ENCODE peak calls at places on chromosome 5, in four cellular contexts. J is H9, I is heart right ventricle, Q is RWPE1. M is an unnamed sample.

GRCh38 chr5:76622076-76622475 is 1.1 kb downstream of the F2RL2 start:
- DNase-seq in J (no peak), I (no peak), Q (no peak), M (no peak)

GRCh38 chr5:28766565-28767158 is 1728.3 kb upstream of the CDH9 start:
- DNase-seq in J (no peak), I (no peak), Q (peak), M (no peak)

GRCh38 chr5:68285857-68286611 is 70.5 kb downstream of the PIK3R1 start:
- DNase-seq in J (no peak), I (no peak), Q (peak), M (no peak)

GRCh38 chr5:123297866-123298265 is 125.3 kb downstream of the CEP120 start:
- DNase-seq in J (no peak), I (no peak), Q (no peak), M (no peak)

GRCh38 chr5:16888694-16889124 is 47.4 kb downstream of the MYO10 start:
- DNase-seq in J (no peak), I (no peak), Q (no peak), M (no peak)

GRCh38 chr5:78569441-78569840 is 79.1 kb downstream of the LHFPL2 start:
- DNase-seq in J (no peak), I (peak), Q (no peak), M (no peak)

GRCh38 chr5:108101105-108101504 is 280.8 kb downstream of the FBXL17 start:
- DNase-seq in J (no peak), I (no peak), Q (no peak), M (no peak)

GRCh38 chr5:132420706-132421272 is 51.3 kb downstream of the SLC22A5 start:
- DNase-seq in J (no peak), I (no peak), Q (no peak), M (peak)

GRCh38 chr5:6902597-6902996 is 189.4 kb downstream of the TENT4A start:
- DNase-seq in J (no peak), I (no peak), Q (no peak), M (no peak)

GRCh38 chr5:112417931-112418358 is 1.1 kb downstream of the EPB41L4A start:
- DNase-seq in J (no peak), I (peak), Q (peak), M (peak)

GRCh38 chr5:15694694-15695093 is 194.7 kb downstream of the FBXL7 start:
- DNase-seq in J (no peak), I (no peak), Q (no peak), M (no peak)

GRCh38 chr5:96455789-96456188 is 22.7 kb upstream of the PCSK1 start:
- DNase-seq in J (no peak), I (no peak), Q (no peak), M (no peak)

GRCh38 chr5:175694371-175695160 is 36.7 kb downstream of the HRH2 start:
- DNase-seq in J (no peak), I (no peak), Q (no peak), M (no peak)

GRCh38 chr5:24703934-24704333 is 59.2 kb upstream of the CDH10 start:
- DNase-seq in J (no peak), I (no peak), Q (no peak), M (no peak)

GRCh38 chr5:120327180-120327579 is 136.9 kb upstream of the PRR16 start:
- DNase-seq in J (no peak), I (no peak), Q (no peak), M (no peak)

DNA sequence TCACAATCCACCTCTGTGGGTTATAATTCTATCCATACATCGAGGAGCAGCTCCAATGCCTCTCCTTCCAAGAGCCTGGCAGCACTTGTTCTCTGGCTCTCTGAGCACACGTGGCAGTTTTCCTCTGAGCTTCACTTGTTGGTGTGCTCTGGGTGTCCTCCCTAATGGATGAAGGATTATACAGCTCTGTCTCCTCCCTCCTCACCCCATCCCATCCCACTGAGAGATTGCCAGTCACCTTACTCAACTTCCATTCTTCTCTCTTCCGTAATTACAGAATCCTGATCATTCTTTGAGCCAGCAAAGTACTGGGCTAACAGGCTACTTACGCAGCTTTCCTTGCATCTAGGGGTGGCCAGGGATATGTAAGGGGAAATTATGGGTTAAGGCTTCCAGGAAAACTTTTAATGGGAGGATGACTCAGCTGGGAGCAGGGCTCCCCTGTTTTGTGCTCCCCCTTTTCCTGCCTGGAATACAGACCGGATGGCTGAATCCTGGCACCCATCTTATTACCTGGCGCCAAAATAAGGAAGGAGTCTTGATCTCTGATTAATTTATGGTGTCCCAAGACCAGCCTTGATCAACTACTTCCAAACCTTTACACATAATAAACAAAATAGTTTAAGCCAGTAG is 6.3 kb upstream of the CCDC69 start:
- DNase-seq in J (no peak), I (no peak), Q (no peak), M (no peak)
- H3K27ac ChIP-seq in J (no peak), I (no peak), Q (no peak), M (no peak)

GRCh38 chr5:93402451-93402850 is 178.6 kb downstream of the NR2F1-AS1 start:
- DNase-seq in J (no peak), I (no peak), Q (no peak), M (no peak)
- H3K27ac ChIP-seq in J (no peak), I (no peak), Q (no peak), M (no peak)

DNA sequence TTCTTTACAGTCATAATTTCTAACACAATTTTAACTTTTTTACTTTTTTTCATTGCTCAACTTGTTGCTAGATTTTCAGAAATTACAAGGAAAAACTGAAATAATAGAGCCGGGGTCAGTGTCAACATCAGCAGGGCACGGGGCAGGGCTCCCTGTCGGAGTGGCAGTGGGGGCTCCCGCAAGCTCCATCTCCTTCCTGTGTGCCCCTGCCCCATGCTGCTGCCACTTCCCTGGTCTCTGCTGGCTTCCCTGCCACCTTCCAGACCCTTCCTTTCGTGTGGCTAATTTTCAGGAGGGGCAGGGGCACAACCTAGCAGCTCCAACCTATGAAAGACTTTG is 1.0 kb upstream of the EXOC3 start:
- DNase-seq in J (peak), I (peak), Q (no peak), M (no peak)
- H3K27ac ChIP-seq in J (no peak), I (no peak), Q (peak), M (peak)

DNA sequence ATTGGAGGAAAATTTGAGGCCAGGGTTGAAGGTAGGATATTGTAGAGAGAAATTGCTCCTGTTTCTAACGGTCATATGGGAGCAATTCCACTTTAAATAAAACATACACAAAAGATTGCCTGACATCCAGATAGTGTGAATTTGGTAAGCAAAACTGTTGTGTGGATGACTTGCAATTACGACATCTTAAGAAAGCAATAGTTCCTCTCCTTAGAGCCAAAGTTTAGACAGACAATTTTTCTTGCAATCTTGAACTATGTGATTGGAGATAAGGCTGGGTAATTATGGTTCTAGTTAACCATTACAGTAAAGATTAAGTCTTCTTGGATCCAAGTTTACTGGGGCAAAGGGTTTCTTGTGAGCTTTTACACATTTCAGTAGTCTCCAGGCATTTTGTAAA is 1080.6 kb upstream of the CDH6 start:
- DNase-seq in J (no peak), I (no peak), Q (no peak), M (no peak)
- H3K27ac ChIP-seq in J (no peak), I (no peak), Q (no peak), M (no peak)

DNA sequence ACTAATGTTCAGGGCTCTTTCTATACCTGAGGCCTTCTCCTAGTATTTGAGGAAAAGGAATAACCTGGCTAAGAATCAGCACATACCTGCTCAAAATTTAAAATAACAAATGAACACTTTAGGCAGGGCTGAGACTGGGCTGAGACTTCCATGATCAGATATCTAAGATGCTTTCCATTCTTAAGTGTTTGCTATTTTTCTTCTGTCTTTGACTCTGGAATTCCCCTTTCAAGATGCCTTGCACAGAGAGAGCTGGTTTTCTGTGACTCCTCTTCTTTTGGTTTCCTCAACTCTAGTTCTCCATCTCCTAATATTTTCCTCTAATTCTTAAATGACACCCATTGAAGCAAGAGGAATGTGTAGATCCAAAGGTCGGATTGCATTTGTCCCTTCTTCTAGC is 61.1 kb downstream of the DPYSL3 start:
- DNase-seq in J (no peak), I (no peak), Q (no peak), M (no peak)
- H3K27ac ChIP-seq in J (no peak), I (no peak), Q (no peak), M (no peak)

DNA sequence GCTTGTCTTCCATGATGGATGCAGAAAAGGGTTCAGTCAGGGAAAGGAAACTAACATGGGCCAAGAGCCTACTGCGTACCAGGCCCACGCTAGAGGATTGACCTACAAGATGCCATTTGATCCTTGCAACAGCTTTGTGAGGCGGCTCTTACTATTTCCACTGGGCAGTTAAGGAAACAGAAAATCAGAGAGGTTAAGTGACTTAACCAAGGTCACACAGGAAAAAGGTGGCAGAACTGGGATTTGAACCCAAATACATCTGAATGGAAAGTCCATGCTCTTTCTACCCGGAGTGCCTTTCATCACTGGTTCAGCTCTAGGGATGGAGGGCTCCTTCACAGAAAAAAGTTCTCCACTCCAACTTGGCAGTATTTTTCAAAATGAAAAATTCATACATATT is 50.0 kb downstream of the PCDH1 start:
- DNase-seq in J (no peak), I (no peak), Q (no peak), M (no peak)
- H3K27ac ChIP-seq in J (no peak), I (peak), Q (no peak), M (no peak)

GRCh38 chr5:159095882-159096554 is 3.7 kb downstream of the EBF1 start:
- DNase-seq in J (peak), I (peak), Q (no peak), M (no peak)
- H3K27ac ChIP-seq in J (no peak), I (peak), Q (no peak), M (peak)

GRCh38 chr5:18745988-18746615 is 1111.8 kb downstream of the TAF11L14 start:
- DNase-seq in J (no peak), I (no peak), Q (no peak), M (no peak)
- H3K27ac ChIP-seq in J (no peak), I (peak), Q (no peak), M (peak)